ENCODE peak calls at places on chromosomes 5 and 9, in ten cellular contexts. I is SK-N-SH, W is H9, G is fibroblast of lung, K is HepG2, N is GM23248, P is mesenchymal stem cell, C is PC-9, R is IMR-90, M is astrocyte. X is an unnamed sample.

GRCh38 chr5:119389288-119390065 is 33.7 kb downstream of the TNFAIP8 start:
- DNase-seq in I (no peak), W (no peak), G (peak), K (no peak), N (peak), P (peak), C (no peak), R (peak), M (peak), X (no peak)

GRCh38 chr5:135715267-135716050 is 119.0 kb upstream of the SLC25A48 start:
- DNase-seq in I (no peak), W (no peak), G (no peak), K (no peak), N (no peak), P (no peak), C (no peak), R (no peak), M (no peak), X (peak)

GRCh38 chr5:108398964-108399363 is 17.1 kb upstream of the FBXL17 start:
- DNase-seq in I (no peak), W (no peak), G (no peak), K (no peak), N (no peak), P (no peak), C (no peak), R (no peak), M (no peak), X (no peak)

GRCh38 chr9:35940474-35941467 is 17.2 kb downstream of the OR2S2 start:
- DNase-seq in I (no peak), W (no peak), G (no peak), K (no peak), N (peak), P (no peak), C (no peak), R (no peak), M (peak), X (peak)

GRCh38 chr5:121870489-121870888 is 18.8 kb downstream of the FTMT start:
- DNase-seq in I (no peak), W (no peak), G (peak), K (no peak), N (peak), P (peak), C (no peak), R (peak), M (no peak), X (no peak)

GRCh38 chr9:98341157-98342102 is 86.0 kb upstream of the TBC1D2 start:
- DNase-seq in I (no peak), W (no peak), G (no peak), K (no peak), N (no peak), P (no peak), C (no peak), R (no peak), M (no peak), X (no peak)

GRCh38 chr5:56264417-56265025 is 31.4 kb upstream of the ANKRD55 start:
- DNase-seq in I (peak), W (peak), G (peak), K (peak), N (peak), P (peak), C (no peak), R (peak), M (no peak), X (peak)

GRCh38 chr5:133480866-133481265 is 131.5 kb downstream of the FSTL4 start:
- DNase-seq in I (no peak), W (no peak), G (no peak), K (no peak), N (no peak), P (no peak), C (no peak), R (no peak), M (no peak), X (no peak)

GRCh38 chr9:27888661-27889295 is 315.5 kb upstream of the C9orf72 start:
- DNase-seq in I (peak), W (peak), G (no peak), K (peak), N (peak), P (no peak), C (peak), R (no peak), M (no peak), X (peak)

GRCh38 chr5:73280386-73280785 is 107.4 kb downstream of the TMEM174 start:
- DNase-seq in I (no peak), W (no peak), G (no peak), K (no peak), N (no peak), P (no peak), C (no peak), R (no peak), M (no peak), X (peak)

GRCh38 chr9:97365634-97366033 is 46.3 kb upstream of the TDRD7 start:
- DNase-seq in I (no peak), W (no peak), G (no peak), K (no peak), N (no peak), P (no peak), C (no peak), R (no peak), M (no peak), X (no peak)

GRCh38 chr9:89776795-89777194 is 172.0 kb downstream of the GADD45G start:
- DNase-seq in I (no peak), W (no peak), G (no peak), K (no peak), N (no peak), P (no peak), C (no peak), R (no peak), M (no peak), X (no peak)

GRCh38 chr5:172799416-172799815 is 28.4 kb upstream of the DUSP1 start:
- DNase-seq in I (no peak), W (no peak), G (no peak), K (no peak), N (no peak), P (no peak), C (no peak), R (no peak), M (no peak), X (no peak)

GRCh38 chr9:130041648-130042405 is 1.2 kb downstream of the FNBP1 start:
- DNase-seq in I (peak), W (no peak), G (peak), K (no peak), N (peak), P (peak), C (peak), R (peak), M (no peak), X (peak)

GRCh38 chr9:23382418-23382817 is 443.6 kb downstream of the ELAVL2 start:
- DNase-seq in I (no peak), W (peak), G (no peak), K (no peak), N (no peak), P (no peak), C (no peak), R (no peak), M (no peak), X (no peak)

GRCh38 chr9:1732670-1733069 is 282.5 kb upstream of the SMARCA2 start:
- DNase-seq in I (no peak), W (no peak), G (no peak), K (no peak), N (no peak), P (no peak), C (no peak), R (no peak), M (no peak), X (no peak)

GRCh38 chr5:173795601-173796000 is 92.5 kb upstream of the CPEB4 start:
- DNase-seq in I (no peak), W (no peak), G (no peak), K (no peak), N (peak), P (no peak), C (peak), R (no peak), M (no peak), X (peak)

GRCh38 chr5:174736351-174736721 is 12.0 kb downstream of the MSX2 start:
- DNase-seq in I (no peak), W (no peak), G (peak), K (no peak), N (peak), P (peak), C (no peak), R (peak), M (peak), X (no peak)

GRCh38 chr9:83012160-83012559 is 50.8 kb downstream of the RASEF start:
- DNase-seq in I (no peak), W (no peak), G (no peak), K (no peak), N (no peak), P (peak), C (no peak), R (no peak), M (peak), X (no peak)

GRCh38 chr5:74919487-74919886 is 53.3 kb upstream of the FAM169A start:
- DNase-seq in I (peak), W (no peak), G (peak), K (peak), N (peak), P (peak), C (no peak), R (peak), M (peak), X (peak)

GRCh38 chr9:129712595-129713524 is 40.0 kb downstream of the PTGES start:
- DNase-seq in I (no peak), W (peak), G (peak), K (no peak), N (peak), P (peak), C (no peak), R (peak), M (peak), X (no peak)

GRCh38 chr9:75866273-75866871 is 24.1 kb upstream of the PCSK5 start:
- DNase-seq in I (peak), W (no peak), G (peak), K (peak), N (peak), P (peak), C (peak), R (peak), M (peak), X (peak)

GRCh38 chr9:131654857-131655577 is 84.9 kb downstream of the RAPGEF1 start:
- DNase-seq in I (no peak), W (no peak), G (no peak), K (peak), N (no peak), P (no peak), C (no peak), R (no peak), M (no peak), X (no peak)

GRCh38 chr9:100583019-100583802 is 5.3 kb downstream of the CAVIN4 start:
- DNase-seq in I (no peak), W (no peak), G (no peak), K (no peak), N (peak), P (no peak), C (no peak), R (no peak), M (no peak), X (no peak)

GRCh38 chr5:77957931-77958476 is 181.9 kb upstream of the TBCA start:
- DNase-seq in I (no peak), W (peak), G (no peak), K (no peak), N (peak), P (no peak), C (no peak), R (no peak), M (no peak), X (no peak)

GRCh38 chr5:74182603-74183002 is 457.9 kb downstream of the ENC1 start:
- DNase-seq in I (no peak), W (no peak), G (no peak), K (no peak), N (no peak), P (no peak), C (no peak), R (no peak), M (no peak), X (no peak)

GRCh38 chr5:1550287-1551076 is 26.7 kb upstream of the LPCAT1 start:
- DNase-seq in I (no peak), W (no peak), G (no peak), K (no peak), N (no peak), P (no peak), C (no peak), R (no peak), M (no peak), X (no peak)

GRCh38 chr9:73074176-73074708 is 77.4 kb upstream of the ANXA1 start:
- DNase-seq in I (no peak), W (no peak), G (no peak), K (peak), N (no peak), P (peak), C (no peak), R (no peak), M (peak), X (no peak)
- H3K27ac ChIP-seq in I (no peak), W (no peak), G (no peak), K (peak), N (peak), P (peak), C (no peak), R (no peak), M (no peak), X (no peak)

DNA sequence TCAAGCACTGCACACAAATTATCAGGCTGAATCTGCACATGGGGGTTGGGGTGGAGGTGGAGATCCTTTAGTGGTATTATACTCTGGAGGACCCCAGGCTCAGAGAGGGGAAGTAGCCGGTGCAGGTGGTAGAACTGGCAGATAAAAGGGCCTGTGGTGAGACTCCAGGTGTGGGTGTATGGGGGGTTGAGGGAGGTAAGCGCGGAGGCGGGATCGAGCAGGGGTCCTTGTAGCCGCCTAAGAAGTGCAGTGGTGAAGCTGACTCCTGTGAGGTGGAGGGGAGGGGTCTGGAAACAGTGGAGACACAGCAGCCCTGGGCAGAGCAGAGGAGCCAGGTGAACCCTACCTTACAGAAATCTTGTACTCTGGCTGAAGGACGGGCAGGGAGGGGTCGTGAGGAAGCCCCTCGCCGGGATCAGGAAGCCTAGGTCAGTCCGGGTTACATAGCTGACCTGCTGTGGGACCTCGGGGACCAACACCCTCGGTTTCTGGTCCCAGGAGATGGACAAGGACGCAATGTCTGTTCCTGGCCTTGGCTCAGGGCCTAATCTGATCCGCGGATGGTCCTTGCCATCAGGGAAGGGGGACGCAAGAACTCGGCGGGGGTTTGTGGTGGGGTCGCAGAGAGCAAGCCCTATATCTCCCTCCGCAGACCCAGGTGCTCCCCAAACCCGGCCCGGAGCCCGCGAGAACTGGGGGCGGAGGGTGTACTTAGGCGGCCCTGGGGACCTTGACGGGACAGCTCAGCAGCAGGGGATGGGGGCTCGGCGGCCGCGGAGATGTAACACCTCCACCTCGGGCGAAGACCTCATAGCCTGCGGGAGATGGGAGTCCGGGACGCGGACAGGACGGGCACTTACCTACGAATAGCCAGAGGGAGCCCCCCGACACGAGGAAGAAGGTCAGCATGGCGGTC is 555 bp downstream of the ACSL6 start:
- DNase-seq in I (no peak), W (peak), G (no peak), K (no peak), N (no peak), P (no peak), C (no peak), R (no peak), M (no peak), X (no peak)
- H2AFZ ChIP-seq in I (peak), W (no peak), G (no peak), K (no peak), N (peak), P (no peak), C (no peak), R (peak), M (peak), X (peak)

DNA sequence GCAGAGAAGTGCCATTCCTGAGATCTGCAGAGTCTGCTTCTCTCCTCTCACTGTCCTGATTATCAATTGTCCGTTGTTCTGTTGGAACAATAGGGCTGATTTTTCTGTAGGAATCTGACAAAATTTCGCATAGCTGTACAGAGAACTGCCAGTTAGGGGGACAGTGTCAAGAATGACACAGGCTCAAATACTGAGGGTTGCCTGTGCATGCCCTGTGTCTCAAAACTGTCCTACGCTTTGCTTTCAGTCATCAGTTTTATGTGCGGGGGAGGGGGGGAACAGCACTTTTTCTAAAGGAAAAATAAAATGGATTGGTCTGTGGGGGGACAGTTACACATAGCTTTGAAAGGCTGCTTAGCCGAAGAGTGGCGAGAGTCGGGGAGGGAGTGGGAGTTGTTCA is 248.6 kb downstream of the PDZD2 start:
- DNase-seq in I (no peak), W (no peak), G (no peak), K (no peak), N (no peak), P (no peak), C (no peak), R (no peak), M (no peak), X (no peak)
- H3K27ac ChIP-seq in I (no peak), W (no peak), G (no peak), K (no peak), N (no peak), P (no peak), C (no peak), R (no peak), M (no peak), X (no peak)

GRCh38 chr5:19865336-19866087 is 122.5 kb downstream of the CDH18 start:
- DNase-seq in I (no peak), W (no peak), G (no peak), K (no peak), N (no peak), P (no peak), C (no peak), R (no peak), M (no peak), X (no peak)
- H2AFZ ChIP-seq in I (peak), W (no peak), G (no peak), K (no peak), N (peak), P (no peak), C (no peak), R (no peak), M (no peak), X (peak)

GRCh38 chr9:113645224-113645971 is 181.9 kb downstream of the RGS3 start:
- DNase-seq in I (no peak), W (peak), G (no peak), K (no peak), N (no peak), P (no peak), C (no peak), R (no peak), M (no peak), X (no peak)
- H3K27ac ChIP-seq in I (no peak), W (no peak), G (no peak), K (no peak), N (no peak), P (no peak), C (no peak), R (no peak), M (no peak), X (no peak)

DNA sequence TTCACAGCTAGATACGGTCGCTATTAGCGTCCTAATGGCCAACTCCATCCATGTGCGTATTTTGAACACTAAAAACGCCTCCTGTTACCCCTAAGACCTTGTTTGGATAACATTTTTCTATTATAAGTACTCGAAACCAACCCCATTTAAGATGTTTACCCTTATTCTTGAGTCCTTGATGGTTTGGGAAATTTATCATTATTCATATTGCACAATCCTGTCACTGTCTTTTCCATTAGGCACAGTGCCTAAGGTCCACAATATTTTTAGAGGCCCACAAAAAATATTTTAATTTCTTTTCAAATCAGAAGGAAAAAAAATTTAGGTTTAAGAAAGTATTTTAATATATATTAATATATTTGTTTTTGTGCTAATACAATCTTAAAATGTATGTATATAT is 1.3 kb upstream of the LIFR start:
- DNase-seq in I (no peak), W (no peak), G (no peak), K (no peak), N (no peak), P (no peak), C (no peak), R (no peak), M (no peak), X (no peak)
- H2AFZ ChIP-seq in I (peak), W (no peak), G (no peak), K (no peak), N (peak), P (no peak), C (peak), R (no peak), M (no peak), X (peak)

DNA sequence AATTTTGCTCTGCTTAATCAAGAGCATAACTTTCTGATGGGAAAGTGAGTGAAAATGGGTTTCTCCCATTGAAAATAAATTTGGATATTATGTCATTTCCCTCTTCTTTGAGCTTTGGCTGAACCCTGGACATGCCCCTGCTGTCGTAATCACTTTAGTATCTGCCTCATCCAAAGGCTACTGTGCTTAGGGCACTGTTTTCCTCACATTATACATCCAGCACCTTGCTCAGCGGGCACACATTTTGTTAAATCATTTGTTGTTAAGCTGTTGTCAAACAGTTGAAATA is 352.6 kb upstream of the CD180 start:
- DNase-seq in I (no peak), W (no peak), G (no peak), K (no peak), N (no peak), P (no peak), C (no peak), R (no peak), M (no peak), X (no peak)
- H3K27ac ChIP-seq in I (no peak), W (no peak), G (no peak), K (no peak), N (no peak), P (no peak), C (no peak), R (no peak), M (no peak), X (no peak)

GRCh38 chr9:133427658-133428348 is 5.6 kb downstream of the ADAMTS13 start:
- DNase-seq in I (peak), W (no peak), G (no peak), K (peak), N (no peak), P (no peak), C (no peak), R (no peak), M (no peak), X (no peak)
- H2AFZ ChIP-seq in I (no peak), W (no peak), G (no peak), K (no peak), N (no peak), P (no peak), C (no peak), R (no peak), M (no peak), X (no peak)

X was measured in mammary epithelial cell.